ENCODE peak calls at places on chromosomes 13 and 19, in eight cellular contexts. L, D, E, B, W, X, Z and A are unnamed samples.

GRCh38 chr19:13172335-13173128 is 22.3 kb downstream of the IER2 start:
- DNase-seq in L (peak), D (peak), E (peak), B (peak), W (no peak), X (peak), Z (peak), A (no peak)

GRCh38 chr13:27028683-27029480 is 142.7 kb downstream of the USP12 start:
- DNase-seq in L (no peak), D (no peak), E (no peak), B (no peak), W (no peak), X (no peak), Z (no peak), A (no peak)

GRCh38 chr13:97567510-97568243 is 133.7 kb downstream of the RAP2A start:
- DNase-seq in L (peak), D (peak), E (peak), B (peak), W (peak), X (peak), Z (peak), A (no peak)

GRCh38 chr13:40031031-40031430 is 375.6 kb downstream of the COG6 start:
- DNase-seq in L (no peak), D (peak), E (no peak), B (peak), W (no peak), X (no peak), Z (peak), A (peak)

GRCh38 chr13:81018936-81019335 is 678.0 kb upstream of the SPRY2 start:
- DNase-seq in L (no peak), D (no peak), E (no peak), B (no peak), W (no peak), X (no peak), Z (no peak), A (no peak)

GRCh38 chr19:42023121-42023942 is 29.3 kb upstream of the ATP1A3 start:
- DNase-seq in L (peak), D (peak), E (no peak), B (peak), W (no peak), X (peak), Z (no peak), A (no peak)

GRCh38 chr19:45601524-45602522 is at the start of gene GPR4:
- DNase-seq in L (no peak), D (peak), E (no peak), B (no peak), W (no peak), X (no peak), Z (no peak), A (no peak)

GRCh38 chr19:3440082-3440481 is 40.2 kb downstream of the SMIM24 start:
- DNase-seq in L (peak), D (peak), E (peak), B (peak), W (no peak), X (peak), Z (no peak), A (no peak)

GRCh38 chr13:83546476-83546875 is 335.8 kb downstream of the SLITRK1 start:
- DNase-seq in L (no peak), D (no peak), E (no peak), B (no peak), W (no peak), X (no peak), Z (no peak), A (no peak)

GRCh38 chr13:33556828-33557227 is 261.1 kb upstream of the RFC3 start:
- DNase-seq in L (no peak), D (no peak), E (no peak), B (no peak), W (no peak), X (no peak), Z (peak), A (no peak)

GRCh38 chr13:46489586-46490023 is 63.4 kb upstream of the LRCH1 start:
- DNase-seq in L (no peak), D (peak), E (no peak), B (peak), W (no peak), X (no peak), Z (peak), A (peak)

GRCh38 chr13:110309159-110309476 is 2.0 kb downstream of the COL4A2 start:
- DNase-seq in L (no peak), D (no peak), E (no peak), B (no peak), W (no peak), X (no peak), Z (no peak), A (no peak)
- H3K4me3 ChIP-seq in L (peak), D (peak), E (peak), B (no peak), W (peak), X (no peak), Z (peak), A (peak)

GRCh38 chr13:23574421-23574820 is 4.2 kb downstream of the TNFRSF19 start:
- DNase-seq in L (no peak), D (peak), E (no peak), B (no peak), W (no peak), X (no peak), Z (no peak), A (no peak)

GRCh38 chr13:23570931-23571330 is 719 bp downstream of the TNFRSF19 start:
- DNase-seq in L (no peak), D (peak), E (no peak), B (no peak), W (no peak), X (no peak), Z (no peak), A (no peak)

GRCh38 chr13:23567792-23568480 is 2.3 kb upstream of the TNFRSF19 start:
- DNase-seq in L (no peak), D (peak), E (no peak), B (no peak), W (no peak), X (no peak), Z (no peak), A (no peak)

GRCh38 chr13:23572836-23573235 is 2.6 kb downstream of the TNFRSF19 start:
- DNase-seq in L (no peak), D (no peak), E (no peak), B (no peak), W (no peak), X (no peak), Z (no peak), A (no peak)

GRCh38 chr13:23570099-23570926 is at the start of gene TNFRSF19:
- DNase-seq in L (no peak), D (peak), E (no peak), B (peak), W (no peak), X (no peak), Z (peak), A (peak)
- H3K4me3 ChIP-seq in L (no peak), D (peak), E (no peak), B (peak), W (no peak), X (peak), Z (peak), A (peak)

GRCh38 chr19:47613165-47614146 is 4.5 kb downstream of the BICRA start:
- DNase-seq in L (no peak), D (peak), E (no peak), B (no peak), W (no peak), X (no peak), Z (no peak), A (no peak)
- H3K4me3 ChIP-seq in L (no peak), D (no peak), E (no peak), B (no peak), W (no peak), X (no peak), Z (no peak), A (peak)

GRCh38 chr19:48419158-48419920 is 25.9 kb downstream of the GRIN2D start:
- DNase-seq in L (no peak), D (peak), E (peak), B (no peak), W (no peak), X (peak), Z (no peak), A (no peak)
- H3K4me3 ChIP-seq in L (no peak), D (no peak), E (no peak), B (no peak), W (no peak), X (peak), Z (no peak), A (no peak)

GRCh38 chr19:310141-310651 is 19.0 kb upstream of the PLPP2 start:
- DNase-seq in L (no peak), D (peak), E (peak), B (no peak), W (no peak), X (no peak), Z (no peak), A (no peak)
- H3K4me3 ChIP-seq in L (no peak), D (no peak), E (peak), B (no peak), W (no peak), X (no peak), Z (no peak), A (no peak)

GRCh38 chr13:31930490-31930889 is 101.1 kb upstream of the FRY start:
- DNase-seq in L (no peak), D (no peak), E (no peak), B (no peak), W (no peak), X (no peak), Z (no peak), A (no peak)
- H3K4me3 ChIP-seq in L (no peak), D (no peak), E (no peak), B (no peak), W (no peak), X (no peak), Z (no peak), A (no peak)

GRCh38 chr13:108495686-108496363 is 133.6 kb upstream of the MYO16 start:
- DNase-seq in L (no peak), D (peak), E (no peak), B (peak), W (no peak), X (no peak), Z (no peak), A (no peak)
- H3K4me3 ChIP-seq in L (peak), D (no peak), E (peak), B (peak), W (no peak), X (no peak), Z (no peak), A (no peak)

DNA sequence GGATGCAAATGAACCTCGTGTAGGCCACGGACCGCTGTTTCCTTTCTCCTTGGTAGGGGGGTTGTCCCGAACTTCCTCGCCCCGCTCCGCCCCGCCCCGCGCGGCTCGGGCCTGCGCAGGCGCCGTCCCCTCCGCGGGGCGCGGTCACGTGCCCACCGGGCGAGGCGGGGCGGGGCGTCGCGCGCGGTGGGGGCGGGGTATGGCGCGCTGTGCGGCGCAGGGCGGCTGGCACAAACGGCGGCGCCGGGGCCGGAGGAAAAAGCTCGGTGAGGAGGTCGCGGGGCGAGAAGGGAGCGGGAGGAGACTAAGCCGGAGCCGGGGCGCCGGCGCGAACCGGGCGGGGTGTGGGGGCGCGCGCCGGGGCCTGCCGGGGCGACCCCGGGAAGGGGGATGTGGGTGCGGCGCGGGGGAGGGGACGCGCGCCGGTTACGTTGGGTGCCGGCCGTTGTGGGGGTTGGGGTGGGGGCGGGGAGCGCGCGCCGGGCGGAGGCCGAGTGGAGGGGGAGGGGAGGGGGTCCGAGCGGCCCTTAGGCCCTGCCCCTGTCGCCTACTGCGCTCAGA is at the start of gene EGLN2:
- DNase-seq in L (no peak), D (no peak), E (no peak), B (no peak), W (no peak), X (no peak), Z (no peak), A (no peak)
- H3K4me3 ChIP-seq in L (peak), D (peak), E (peak), B (peak), W (peak), X (peak), Z (peak), A (peak)